ENCODE peak calls at places on chromosome 12, in six cellular contexts. Y is nephron progenitor cell, R is psoas muscle, F is GM20000, O is fibroblast of mammary gland, Q is breast epithelium. K is an unnamed sample.

GRCh38 chr12:75848961-75849360 is 182.6 kb downstream of the PHLDA1 start:
- DNase-seq in F (no peak), O (no peak), Y (no peak), R (no peak), Q (no peak), K (no peak)

GRCh38 chr12:109346920-109347319 is 780 bp upstream of the MYO1H start:
- DNase-seq in F (no peak), R (no peak), Y (no peak), Q (no peak), O (no peak), K (no peak)

GRCh38 chr12:109268896-109269295 is 40.2 kb downstream of the FOXN4 start:
- DNase-seq in O (no peak), R (no peak), Q (no peak), Y (no peak), F (no peak), K (no peak)

GRCh38 chr12:100706029-100706428 is 88.5 kb upstream of the ANO4 start:
- DNase-seq in Y (no peak), R (no peak), F (no peak), Q (no peak), O (peak), K (no peak)

GRCh38 chr12:18718462-18718861 is 19.4 kb downstream of the PLCZ1 start:
- DNase-seq in Y (no peak), Q (no peak), O (no peak), R (no peak), F (no peak), K (no peak)

GRCh38 chr12:3520711-3521110 is 29.7 kb downstream of the PRMT8 start:
- DNase-seq in Q (no peak), F (no peak), R (no peak), Y (no peak), O (no peak), K (no peak)

GRCh38 chr12:111826316-111826715 is 15.7 kb upstream of the MAPKAPK5 start:
- DNase-seq in Y (no peak), R (no peak), Q (no peak), F (no peak), O (no peak), K (no peak)

GRCh38 chr12:39919790-39920189 is 186.1 kb downstream of the SLC2A13 start:
- DNase-seq in R (no peak), Q (no peak), F (no peak), O (no peak), Y (no peak), K (no peak)

GRCh38 chr12:110431957-110432587 is 18.1 kb downstream of the ARPC3 start:
- DNase-seq in R (no peak), F (no peak), Y (no peak), Q (no peak), O (no peak), K (no peak)

GRCh38 chr12:30145351-30146017 is 361.7 kb upstream of the TMTC1 start:
- DNase-seq in F (no peak), Q (no peak), R (no peak), Y (no peak), O (no peak), K (no peak)

GRCh38 chr12:716506-716905 is 35.9 kb upstream of the WNK1 start:
- DNase-seq in Y (no peak), F (no peak), R (no peak), Q (no peak), O (no peak), K (no peak)

GRCh38 chr12:87234898-87235297 is 794.3 kb downstream of the C12orf50 start:
- DNase-seq in Q (no peak), R (no peak), O (no peak), Y (no peak), F (no peak), K (no peak)

DNA sequence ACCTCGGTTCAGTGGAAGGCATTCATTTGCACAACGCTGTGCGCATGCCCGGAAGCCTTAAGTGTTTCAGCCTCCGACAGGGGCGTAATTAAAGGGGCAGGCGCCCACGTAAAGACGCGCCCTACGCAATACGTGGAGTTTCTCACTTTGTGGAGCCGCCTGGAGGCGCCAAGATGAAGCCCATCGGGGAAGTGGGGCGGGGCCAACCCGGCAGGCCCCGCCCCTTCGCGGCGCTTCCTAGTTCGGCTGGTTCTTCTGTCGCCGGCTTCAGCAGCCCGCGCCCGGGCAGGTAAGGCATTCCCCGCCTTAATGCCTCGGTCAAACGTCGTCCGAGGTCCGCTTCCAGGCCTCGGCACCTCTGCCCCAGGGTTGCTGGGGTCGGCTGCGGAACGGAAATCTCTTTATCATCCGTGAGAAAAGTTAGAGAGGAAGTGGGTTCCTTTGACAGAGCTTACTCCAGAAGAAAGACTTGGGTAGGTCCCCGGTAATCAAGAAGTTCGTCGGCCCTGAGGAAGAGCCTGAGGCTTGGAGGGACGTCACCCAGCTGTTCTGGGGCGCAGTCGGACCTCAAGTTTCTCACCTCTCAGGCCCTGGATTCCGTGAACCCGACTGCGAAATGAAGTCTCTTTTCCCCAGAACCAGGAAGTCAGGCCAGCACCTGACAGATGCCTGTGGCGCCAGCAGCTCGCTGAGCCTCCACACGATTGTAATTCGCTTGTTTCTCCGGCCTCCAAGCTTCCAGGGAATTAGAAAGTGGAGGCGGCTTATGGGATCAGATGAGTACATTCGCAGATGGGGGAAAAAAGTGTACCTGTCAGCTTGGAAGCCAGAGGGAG is at the start of the genes IRAK4 and PUS7L:
- DNase-seq in O (peak), F (peak), Q (peak), Y (peak), R (peak), K (peak)
- TF ChIP-seq CTCF in O (peak), F (peak), Q (peak), Y (no peak), R (peak), K (no peak)

GRCh38 chr12:56116267-56117081 is at the start of gene RPL41:
- DNase-seq in Y (peak), R (peak), Q (peak), O (peak), F (peak), K (peak)

GRCh38 chr12:56117778-56118687 is at the start of gene ZC3H10:
- DNase-seq in Y (peak), O (peak), Q (peak), R (peak), F (peak), K (peak)

GRCh38 chr12:56115329-56115728 is 1.1 kb upstream of the RPL41 start:
- DNase-seq in F (no peak), R (no peak), Y (no peak), Q (peak), O (peak), K (no peak)

GRCh38 chr12:56110571-56110970 is 5.9 kb upstream of the RPL41 start:
- DNase-seq in O (no peak), R (no peak), Q (no peak), Y (no peak), F (no peak), K (no peak)

GRCh38 chr12:56114084-56114483 is 2.3 kb upstream of the RPL41 start:
- DNase-seq in O (no peak), F (no peak), R (no peak), Y (no peak), Q (no peak), K (no peak)
- TF ChIP-seq CTCF in O (no peak), F (no peak), R (no peak), Y (no peak), Q (no peak), K (no peak)

DNA sequence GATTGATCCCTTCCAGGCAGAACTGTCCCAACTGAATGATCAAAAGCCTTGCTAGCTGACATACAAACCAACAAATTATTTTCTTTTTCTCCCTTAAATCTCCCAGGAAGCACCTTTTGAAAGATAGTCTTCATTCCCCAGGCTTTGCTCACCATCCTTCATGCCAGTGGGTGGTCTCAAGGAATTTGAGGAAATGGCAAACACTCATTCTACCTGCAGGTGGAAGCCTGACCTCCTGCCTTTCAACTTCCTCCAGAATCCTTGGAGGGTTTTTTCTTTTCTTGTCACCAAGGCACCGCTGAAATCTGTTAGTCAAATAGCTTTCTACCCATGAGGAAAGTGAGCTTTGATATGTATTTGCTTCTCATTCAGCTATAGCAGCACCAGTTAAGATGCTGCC is 128.5 kb downstream of the WIF1 start:
- DNase-seq in F (no peak), O (no peak), Q (no peak), Y (no peak), R (no peak), K (no peak)
- TF ChIP-seq CTCF in F (no peak), O (no peak), Q (no peak), Y (no peak), R (no peak), K (no peak)

GRCh38 chr12:56839489-56840442 is 76.6 kb downstream of the HSD17B6 start:
- DNase-seq in O (peak), Q (no peak), Y (peak), F (peak), R (peak), K (no peak)
- TF ChIP-seq CTCF in O (peak), Q (peak), Y (peak), F (peak), R (no peak), K (no peak)

DNA sequence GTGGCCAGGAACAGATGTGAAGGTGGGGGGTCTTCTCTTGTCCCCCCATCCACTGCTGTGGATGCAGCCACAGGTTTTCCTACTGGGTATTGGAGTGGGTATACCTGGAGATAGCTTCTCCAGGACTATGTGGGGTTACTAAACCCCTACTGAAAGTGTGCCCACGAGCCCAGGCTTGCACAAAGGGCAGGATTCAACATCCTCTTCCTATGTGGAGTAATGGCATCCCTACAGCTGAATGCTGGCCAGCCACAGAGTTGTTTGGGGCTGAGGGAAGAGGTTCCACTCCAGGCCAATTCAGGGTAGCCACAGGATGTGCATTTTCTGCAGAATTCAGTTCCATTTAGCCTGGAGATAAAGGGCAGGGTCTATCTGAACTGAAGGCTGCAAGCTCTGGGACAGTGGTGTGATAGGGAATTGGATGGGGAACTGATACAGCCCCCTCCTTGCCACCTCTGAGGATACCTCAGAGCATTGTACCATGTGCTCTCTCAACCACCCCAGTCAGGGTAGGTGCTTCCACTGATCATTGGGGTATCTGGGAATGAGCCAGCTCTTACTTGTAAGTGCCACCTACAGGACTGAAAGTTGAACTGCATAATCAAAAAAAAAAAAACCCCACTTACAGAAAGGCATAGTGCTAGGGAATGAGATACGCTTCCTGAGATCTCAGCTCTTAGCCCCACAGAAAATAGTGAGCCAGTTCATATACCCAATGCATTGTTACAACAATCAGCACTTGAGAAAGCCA is 187.1 kb downstream of the KITLG start:
- DNase-seq in R (no peak), F (peak), Q (no peak), O (peak), Y (no peak), K (no peak)
- TF ChIP-seq CTCF in R (no peak), F (no peak), Q (no peak), O (peak), Y (no peak), K (no peak)

GRCh38 chr12:9926876-9927275 is 5.3 kb downstream of the CLEC2A start:
- DNase-seq in Q (no peak), F (no peak), Y (no peak), O (no peak), R (no peak), K (no peak)
- TF ChIP-seq CTCF in Q (no peak), F (no peak), Y (no peak), O (no peak), R (no peak), K (no peak)

DNA sequence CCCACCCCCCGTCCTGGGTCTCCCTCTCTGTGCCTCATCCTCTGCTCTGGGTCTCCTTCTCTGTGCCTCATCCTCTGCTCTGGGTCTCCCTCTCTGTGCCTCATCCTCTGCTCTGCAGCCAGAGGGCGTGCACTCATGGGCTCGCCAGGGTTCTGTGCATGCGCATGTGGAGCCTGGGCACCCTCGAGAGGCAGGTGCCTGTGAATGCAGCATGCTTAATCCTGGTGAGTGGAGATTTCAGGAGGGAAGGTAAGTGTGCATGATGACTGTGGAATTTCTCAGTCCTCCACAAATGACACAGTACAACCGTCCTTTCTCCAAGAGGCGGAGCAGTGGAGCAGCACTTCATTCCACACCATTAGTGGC is 65.2 kb downstream of the EP400 start:
- DNase-seq in R (no peak), F (no peak), Y (no peak), Q (no peak), O (no peak), K (no peak)
- TF ChIP-seq CTCF in R (no peak), F (no peak), Y (no peak), Q (no peak), O (no peak), K (no peak)

GRCh38 chr12:123421314-123421713 is 15.2 kb downstream of the RILPL2 start:
- DNase-seq in F (no peak), R (no peak), Q (no peak), Y (no peak), O (no peak), K (no peak)
- TF ChIP-seq CTCF in F (no peak), R (no peak), Q (no peak), Y (no peak), O (no peak), K (no peak)

DNA sequence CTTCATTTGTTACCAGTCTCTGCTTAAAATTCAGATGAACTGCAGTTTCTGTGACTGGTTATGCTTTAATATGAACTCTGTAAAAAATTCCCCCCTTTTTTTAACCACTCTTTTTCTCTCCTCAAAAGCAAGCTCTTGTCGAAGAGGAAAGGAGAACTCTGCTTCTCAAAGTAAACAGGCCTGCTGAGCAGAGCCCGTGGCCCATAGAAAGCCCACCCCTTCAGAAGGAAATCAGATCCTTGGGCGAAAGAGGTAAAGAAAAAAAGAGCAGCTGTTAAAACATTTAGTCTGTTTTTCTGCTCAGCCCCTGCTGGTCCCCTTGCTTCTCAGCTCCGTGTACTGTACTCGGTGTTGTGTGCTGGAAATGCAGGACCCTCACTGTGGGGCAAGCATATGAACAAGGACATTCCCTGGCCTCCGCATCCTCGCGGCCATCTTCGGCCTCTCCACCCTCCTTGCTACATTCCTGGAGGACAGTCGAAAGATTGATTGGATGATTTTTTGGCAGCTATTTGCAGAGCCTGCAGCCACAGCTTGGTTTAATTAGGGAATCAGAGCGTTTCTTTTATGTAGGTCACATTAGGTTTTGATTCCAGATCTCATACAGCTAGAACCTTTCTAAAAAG is 164.6 kb upstream of the LRIG3 start:
- DNase-seq in O (peak), Y (peak), F (no peak), Q (peak), R (peak), K (no peak)
- TF ChIP-seq CTCF in O (no peak), Y (no peak), F (no peak), Q (no peak), R (no peak), K (no peak)